ENCODE peak calls at places on chromosomes 1 and 21, in five cellular contexts. B is right lobe of liver, W is lower lobe of right lung, D is Peyer's patch, E is chondrocyte. Y is an unnamed sample.

GRCh38 chr21:33899199-33899598 is 16.4 kb downstream of the ATP5PO start:
- DNase-seq in B (no peak), D (no peak), W (no peak), E (no peak), Y (no peak)

GRCh38 chr1:47572731-47573505 is 135.1 kb downstream of the FOXD2 start:
- DNase-seq in E (no peak), W (no peak), B (no peak), D (no peak), Y (no peak)

GRCh38 chr1:201468501-201468843 is 516 bp downstream of the PHLDA3 start:
- DNase-seq in D (no peak), W (peak), E (no peak), B (no peak), Y (no peak)

GRCh38 chr1:109499081-109499480 is 5.2 kb downstream of the CYB561D1 start:
- DNase-seq in W (no peak), D (no peak), B (no peak), E (no peak), Y (no peak)

GRCh38 chr1:174726880-174727585 is 272.7 kb upstream of the CACYBP start:
- DNase-seq in D (no peak), E (no peak), W (no peak), B (no peak), Y (no peak)

GRCh38 chr1:9882296-9882944 is 27.6 kb downstream of the CTNNBIP1 start:
- DNase-seq in W (no peak), E (no peak), D (no peak), B (no peak), Y (no peak)

GRCh38 chr1:26021647-26022403 is at the start of gene EXTL1:
- DNase-seq in E (no peak), B (no peak), W (no peak), D (no peak), Y (no peak)

GRCh38 chr1:50930965-50931737 is 28.9 kb downstream of the FAF1 start:
- DNase-seq in E (no peak), D (no peak), B (no peak), W (peak), Y (no peak)

GRCh38 chr1:166638137-166638536 is 201.1 kb upstream of the POGK start:
- DNase-seq in W (no peak), D (no peak), B (no peak), E (peak), Y (no peak)

GRCh38 chr21:43921979-43922945 is 57.2 kb downstream of the AGPAT3 start:
- DNase-seq in D (peak), E (peak), W (no peak), B (no peak), Y (no peak)

GRCh38 chr1:17071794-17072193 is 18.0 kb upstream of the SDHB start:
- DNase-seq in W (no peak), B (no peak), E (peak), D (no peak), Y (no peak)
- TF ChIP-seq CTCF in W (no peak), B (no peak), E (no peak), D (no peak), Y (no peak)

GRCh38 chr21:27477321-27477720 is 510.4 kb upstream of the ADAMTS5 start:
- DNase-seq in E (no peak), W (no peak), D (no peak), B (no peak), Y (no peak)

GRCh38 chr21:27480841-27481261 is 514.0 kb upstream of the ADAMTS5 start:
- DNase-seq in D (no peak), W (no peak), B (no peak), E (no peak), Y (no peak)

GRCh38 chr21:27475363-27475955 is 508.6 kb upstream of the ADAMTS5 start:
- DNase-seq in E (no peak), B (no peak), W (no peak), D (no peak), Y (no peak)

DNA sequence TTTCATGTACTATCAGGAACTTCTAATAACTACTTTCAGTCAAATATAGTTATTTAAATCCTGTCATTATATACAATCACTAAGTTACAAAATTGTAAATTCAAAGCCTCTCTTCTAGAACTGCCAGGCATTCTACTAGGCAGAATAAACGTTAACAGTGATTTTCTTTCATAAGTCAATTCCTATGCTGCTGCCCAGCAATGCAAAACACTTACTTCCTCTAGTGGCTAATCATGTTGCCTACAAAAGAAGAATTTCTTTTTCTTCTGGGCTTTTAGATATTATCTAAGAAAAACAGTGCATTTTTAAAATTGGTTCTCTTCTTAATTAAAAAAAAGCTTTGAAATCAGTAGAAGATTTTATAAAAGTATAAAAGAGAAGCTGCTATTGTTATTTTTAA is 509.8 kb upstream of the ADAMTS5 start:
- DNase-seq in E (no peak), D (no peak), B (no peak), W (no peak), Y (no peak)
- TF ChIP-seq CTCF in E (peak), D (no peak), B (peak), W (peak), Y (no peak)

GRCh38 chr21:38804030-38804616 is 1.6 kb upstream of the ETS2 start:
- DNase-seq in D (no peak), E (no peak), B (no peak), W (no peak), Y (no peak)

GRCh38 chr21:38806942-38807284 is 1.2 kb downstream of the ETS2 start:
- DNase-seq in W (no peak), D (no peak), E (no peak), B (no peak), Y (no peak)

GRCh38 chr21:38804617-38805281 is 980 bp upstream of the ETS2 start:
- DNase-seq in B (peak), W (peak), E (no peak), D (peak), Y (no peak)

GRCh38 chr21:38806153-38806941 is 618 bp downstream of the ETS2 start:
- DNase-seq in E (no peak), D (no peak), B (peak), W (peak), Y (peak)

GRCh38 chr21:38805282-38806152 is at the start of gene ETS2:
- DNase-seq in D (peak), E (no peak), W (peak), B (peak), Y (peak)
- TF ChIP-seq CTCF in D (no peak), E (peak), W (no peak), B (no peak), Y (no peak)

DNA sequence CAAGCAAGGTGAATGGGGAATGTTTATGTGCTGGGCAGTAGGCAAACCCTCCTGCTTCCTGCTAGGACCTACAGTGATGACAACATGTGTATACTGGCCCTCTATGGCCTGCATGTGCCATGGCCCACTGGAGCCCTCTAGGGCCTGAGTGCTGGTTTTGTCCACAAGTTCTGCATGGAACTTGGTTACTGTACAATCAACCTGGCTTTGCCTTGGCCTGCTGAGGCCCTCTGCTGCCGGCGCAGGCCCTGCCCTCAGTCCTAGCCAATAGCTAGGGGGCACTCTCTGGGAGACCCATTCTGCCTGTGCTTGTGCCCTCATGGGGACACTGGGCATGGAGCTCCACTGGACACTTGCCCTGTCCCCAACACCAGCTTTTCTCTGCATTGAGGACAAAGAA is 138.6 kb upstream of the NGF start:
- DNase-seq in B (no peak), W (no peak), E (no peak), D (no peak), Y (no peak)
- TF ChIP-seq CTCF in B (no peak), W (no peak), E (peak), D (no peak), Y (no peak)

DNA sequence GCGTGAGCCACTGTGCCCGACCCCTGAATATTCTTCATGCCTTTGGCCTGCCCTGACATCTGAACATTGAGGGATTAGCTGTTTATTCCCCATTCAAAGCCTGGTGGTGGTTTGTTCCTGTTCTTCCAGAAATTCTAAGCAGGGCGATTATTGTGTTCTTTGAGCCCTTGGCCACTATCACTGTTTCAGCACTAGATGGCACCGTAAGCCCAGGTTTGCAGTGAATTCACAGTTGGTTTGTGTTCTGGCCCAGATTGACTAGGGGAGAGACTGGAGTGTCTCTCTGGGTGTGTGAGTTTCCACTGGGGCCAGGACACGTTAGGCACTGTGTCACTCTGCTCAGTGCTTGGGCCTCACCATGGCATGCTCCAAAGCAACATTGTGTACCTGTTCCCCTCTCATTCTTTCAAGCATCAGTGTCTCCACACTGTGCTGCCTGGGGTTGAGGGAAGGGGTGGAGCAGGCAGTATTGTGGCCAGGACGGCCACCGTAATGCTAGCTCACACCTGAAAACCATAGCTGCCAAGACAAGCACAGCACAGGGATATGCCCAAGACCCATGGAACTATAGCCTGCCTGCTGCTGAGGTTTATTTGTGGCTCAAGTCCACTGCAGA is 52.7 kb downstream of the PKN2 start:
- DNase-seq in B (no peak), W (no peak), E (no peak), D (no peak), Y (no peak)
- TF ChIP-seq CTCF in B (peak), W (peak), E (peak), D (no peak), Y (no peak)

DNA sequence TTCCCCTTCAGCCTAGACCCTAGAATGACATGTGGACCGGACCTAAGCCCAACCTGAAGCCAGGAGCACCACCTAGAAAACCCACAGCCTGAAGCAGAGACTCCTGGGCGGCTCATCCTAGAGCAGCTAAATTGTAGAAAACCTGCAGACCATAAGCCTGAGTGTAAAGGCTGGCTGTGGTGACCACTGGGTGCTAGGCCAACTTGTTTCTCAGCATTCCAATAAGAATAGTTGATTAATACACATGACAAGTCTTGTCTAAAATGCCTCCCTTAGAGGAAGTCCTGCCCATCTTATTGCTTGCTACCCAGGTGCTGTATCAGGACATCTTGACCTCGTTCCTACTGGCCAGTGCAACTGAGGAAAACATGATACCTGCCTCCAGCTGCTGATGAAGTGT is 23.3 kb upstream of the CASQ2 start:
- DNase-seq in E (no peak), D (no peak), W (no peak), B (no peak), Y (no peak)
- TF ChIP-seq CTCF in E (no peak), D (no peak), W (no peak), B (no peak), Y (no peak)

DNA sequence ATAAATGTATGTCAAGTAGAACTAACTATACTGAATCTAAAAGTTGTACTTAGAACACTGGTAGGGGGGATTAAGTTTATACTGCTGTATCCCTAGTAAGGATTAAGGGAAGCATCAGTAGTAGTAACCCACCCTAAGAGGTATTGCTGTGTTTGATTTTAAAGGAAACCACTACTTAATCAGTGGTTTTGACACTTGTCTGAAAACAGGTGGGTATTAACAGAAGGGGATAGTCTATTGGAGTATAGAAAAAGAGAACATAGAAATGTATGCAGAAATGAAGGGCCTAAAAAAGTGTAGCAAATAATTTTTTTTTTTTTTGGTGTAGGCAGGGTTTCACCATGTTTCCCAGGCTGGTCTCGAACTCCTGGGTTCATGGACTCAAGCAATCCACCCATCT is 2.2 kb downstream of the MIGA1 start:
- DNase-seq in B (no peak), D (no peak), W (no peak), E (no peak), Y (no peak)
- TF ChIP-seq CTCF in B (no peak), D (no peak), W (no peak), E (no peak), Y (no peak)

GRCh38 chr1:220726634-220727033 is 21.5 kb upstream of the MTARC2 start:
- DNase-seq in B (no peak), E (no peak), W (no peak), D (no peak), Y (no peak)
- TF ChIP-seq CTCF in B (no peak), E (peak), W (no peak), D (no peak), Y (no peak)

DNA sequence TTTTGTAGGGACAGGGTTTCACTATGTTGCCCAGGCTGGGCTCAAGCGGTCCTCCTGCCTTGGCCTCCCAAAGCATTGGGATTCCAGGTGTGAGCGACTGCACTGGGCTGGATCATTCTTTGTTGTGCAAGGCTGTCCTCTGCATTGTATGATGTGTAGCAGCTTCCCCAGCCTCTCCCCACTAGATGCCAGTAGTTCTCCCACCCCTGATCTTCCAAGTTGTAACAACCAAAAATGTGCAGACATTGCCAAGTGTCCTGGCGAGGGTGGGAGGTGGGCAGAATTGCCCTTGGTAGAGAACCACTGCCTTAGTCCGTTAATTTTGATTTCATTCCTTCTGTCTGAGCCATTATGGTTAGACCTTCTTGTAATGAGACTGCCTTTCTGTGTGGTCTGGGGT is 7.2 kb downstream of the GALNT2 start:
- DNase-seq in W (no peak), D (no peak), E (no peak), B (no peak), Y (no peak)
- TF ChIP-seq CTCF in W (no peak), D (no peak), E (peak), B (no peak), Y (no peak)

GRCh38 chr1:169545472-169545871 is 40.8 kb downstream of the F5 start:
- DNase-seq in D (no peak), E (no peak), W (no peak), B (no peak), Y (no peak)

GRCh38 chr1:169546087-169546995 is 39.9 kb downstream of the F5 start:
- DNase-seq in E (no peak), D (peak), W (no peak), B (no peak), Y (no peak)

GRCh38 chr1:169548312-169548711 is 38.0 kb downstream of the F5 start:
- DNase-seq in W (no peak), E (no peak), B (no peak), D (no peak), Y (no peak)

DNA sequence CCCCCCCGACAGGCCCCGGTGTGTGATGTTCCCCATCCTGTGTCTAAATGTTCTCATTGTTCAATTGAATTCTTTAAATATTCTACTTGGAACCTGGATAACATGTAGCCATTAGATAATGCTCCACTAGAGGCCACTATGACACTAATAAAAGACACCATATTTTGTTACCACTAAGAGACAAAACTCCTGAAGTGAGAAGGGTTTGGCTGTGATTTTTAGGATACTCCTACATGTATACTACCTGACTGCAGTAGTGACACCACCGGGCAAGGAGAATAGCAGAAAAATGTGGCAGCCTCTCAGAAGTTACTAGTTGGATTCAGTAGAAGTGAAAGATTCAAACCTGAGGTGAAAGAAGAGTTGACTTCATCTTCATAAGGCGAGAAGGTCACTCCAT is 36.0 kb downstream of the F5 start:
- DNase-seq in B (no peak), E (no peak), W (no peak), D (no peak), Y (no peak)
- TF ChIP-seq CTCF in B (peak), E (peak), W (peak), D (no peak), Y (no peak)

Y was measured in activated B cell treated with CpG ODN at 0.5 μM for 24 hours.